ENCODE peak calls at places on chromosomes 11 and 22, in ten cellular contexts. I is GM13977, Y is gastrocnemius medialis, J is fibroblast of lung, F is Peyer's patch, T is AG04450, H is AG09309, O is left ventricle myocardium inferior, N is progenitor cell of endocrine pancreas, P is bronchial epithelial cell. Z is an unnamed sample.
A peak's percentile ranks its signal among the peaks of the same experiment; 100 is the strongest.

GRCh38 chr11:102518296-102519094 is 12.1 kb downstream of the MMP7 start:
- DNase-seq in I (no peak), Y (no peak), J (peak; percentile 36), F (no peak), T (no peak), H (no peak), O (no peak), N (no peak), P (peak; percentile 17), Z (no peak)

GRCh38 chr11:132410383-132410782 is 1040.0 kb downstream of the NTM start:
- DNase-seq in I (no peak), Y (no peak), J (no peak), F (no peak), T (no peak), H (no peak), O (no peak), N (no peak), P (no peak), Z (no peak)

GRCh38 chr11:65554842-65555395 is 3.2 kb downstream of the LTBP3 start:
- DNase-seq in I (no peak), Y (no peak), J (no peak), F (no peak), T (no peak), H (no peak), O (no peak), N (no peak), P (no peak), Z (no peak)

GRCh38 chr22:36234919-36235318 is 4.4 kb downstream of the APOL2 start:
- DNase-seq in I (no peak), Y (no peak), J (no peak), F (no peak), T (no peak), H (no peak), O (no peak), N (no peak), P (no peak), Z (no peak)

GRCh38 chr11:30244255-30244654 is 13.4 kb downstream of the FSHB start:
- DNase-seq in I (no peak), Y (no peak), J (peak; percentile 86), F (no peak), T (no peak), H (no peak), O (no peak), N (no peak), P (peak; percentile 79), Z (no peak)

GRCh38 chr22:49124588-49124987 is 703.1 kb downstream of the BRD1 start:
- DNase-seq in I (no peak), Y (no peak), J (no peak), F (no peak), T (no peak), H (no peak), O (no peak), N (no peak), P (no peak), Z (no peak)

GRCh38 chr11:75852406-75853017 is 37.5 kb downstream of the UVRAG start:
- DNase-seq in I (no peak), Y (no peak), J (no peak), F (no peak), T (no peak), H (no peak), O (no peak), N (no peak), P (no peak), Z (no peak)

GRCh38 chr11:62925745-62926668 is 4.8 kb upstream of the CHRM1 start:
- DNase-seq in I (no peak), Y (no peak), J (no peak), F (no peak), T (no peak), H (no peak), O (no peak), N (no peak), P (no peak), Z (no peak)

GRCh38 chr22:42688241-42688913 is 32.3 kb downstream of the A4GALT start:
- DNase-seq in I (no peak), Y (peak; percentile 98), J (peak; percentile 95), F (peak; percentile 82), T (peak; percentile 78), H (peak; percentile 89), O (peak; percentile 90), N (no peak), P (peak; percentile 90), Z (no peak)

GRCh38 chr11:75159081-75159953 is 8.4 kb downstream of the SLCO2B1 start:
- DNase-seq in I (no peak), Y (no peak), J (no peak), F (peak; percentile 85), T (no peak), H (no peak), O (no peak), N (peak; percentile 30), P (no peak), Z (no peak)

GRCh38 chr22:31344369-31345330 is 1.5 kb downstream of the PATZ1 start:
- DNase-seq in I (peak; percentile 35), Y (peak; percentile 44), J (peak; percentile 62), F (peak; percentile 79), T (no peak), H (no peak), O (peak; percentile 35), N (no peak), P (no peak), Z (no peak)

GRCh38 chr11:1235615-1236315 is 12.9 kb downstream of the MUC5B start:
- DNase-seq in I (no peak), Y (no peak), J (no peak), F (no peak), T (no peak), H (no peak), O (peak; percentile 2), N (no peak), P (no peak), Z (no peak)

GRCh38 chr22:20174785-20175596 is 24.1 kb upstream of the CCDC188 start:
- DNase-seq in I (no peak), Y (no peak), J (peak; percentile 15), F (no peak), T (no peak), H (no peak), O (no peak), N (no peak), P (no peak), Z (no peak)

GRCh38 chr22:20176421-20177060 is 25.7 kb upstream of the CCDC188 start:
- DNase-seq in I (no peak), Y (no peak), J (no peak), F (no peak), T (no peak), H (no peak), O (no peak), N (no peak), P (no peak), Z (no peak)

GRCh38 chr22:20177217-20177911 is 26.5 kb upstream of the CCDC188 start:
- DNase-seq in I (no peak), Y (no peak), J (no peak), F (no peak), T (no peak), H (no peak), O (no peak), N (no peak), P (no peak), Z (no peak)

GRCh38 chr22:20173720-20174119 is 22.9 kb upstream of the CCDC188 start:
- DNase-seq in I (no peak), Y (no peak), J (no peak), F (no peak), T (no peak), H (no peak), O (no peak), N (no peak), P (no peak), Z (no peak)

GRCh38 chr22:20175597-20175900 is 24.7 kb upstream of the CCDC188 start:
- DNase-seq in I (no peak), Y (no peak), J (peak; percentile 16), F (no peak), T (no peak), H (peak; percentile 7), O (no peak), N (no peak), P (no peak), Z (no peak)
- TF ChIP-seq CTCF in I (no peak), Y (no peak), J (no peak), F (no peak), T (peak; percentile 14), H (peak; percentile 11), O (no peak), N (no peak), P (no peak), Z (no peak)

DNA sequence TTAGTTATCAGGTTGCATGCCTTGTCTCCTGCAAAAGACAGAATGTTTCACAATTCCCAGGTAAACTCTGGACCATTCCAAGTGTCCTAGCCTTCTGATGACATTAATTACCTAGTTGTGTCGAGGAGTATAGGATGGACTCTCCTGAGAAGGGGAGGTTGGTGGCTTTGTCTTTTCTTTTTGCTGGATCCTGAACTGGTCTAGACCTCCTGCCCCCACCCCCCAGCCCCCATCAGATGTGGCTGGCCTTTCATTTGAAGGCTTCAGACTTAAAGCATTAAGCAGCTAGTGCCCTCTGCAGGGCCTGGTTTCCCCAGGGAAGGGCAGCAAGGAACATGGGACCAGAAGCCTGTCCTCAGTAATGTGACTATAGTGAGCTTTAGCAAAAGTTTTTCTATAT is 9.7 kb downstream of the MCAM start:
- DNase-seq in I (no peak), Y (no peak), J (no peak), F (no peak), T (no peak), H (no peak), O (no peak), N (no peak), P (no peak), Z (no peak)
- TF ChIP-seq CTCF in I (peak; percentile 21), Y (no peak), J (peak; percentile 18), F (no peak), T (peak; percentile 13), H (no peak), O (peak; percentile 27), N (no peak), P (no peak), Z (peak; percentile 33)

GRCh38 chr22:22164541-22165272 is 79.9 kb upstream of the VPREB1 start:
- DNase-seq in I (no peak), Y (no peak), J (no peak), F (no peak), T (no peak), H (no peak), O (no peak), N (no peak), P (no peak), Z (no peak)
- TF ChIP-seq CTCF in I (no peak), Y (no peak), J (no peak), F (no peak), T (no peak), H (no peak), O (no peak), N (no peak), P (no peak), Z (no peak)

GRCh38 chr11:2549876-2550605 is 105.2 kb downstream of the KCNQ1 start:
- DNase-seq in I (no peak), Y (no peak), J (no peak), F (peak; percentile 33), T (no peak), H (no peak), O (peak; percentile 50), N (no peak), P (no peak), Z (no peak)
- TF ChIP-seq CTCF in I (no peak), Y (no peak), J (no peak), F (no peak), T (no peak), H (no peak), O (no peak), N (no peak), P (no peak), Z (no peak)

Z was measured in D721Med.